ENCODE peak calls at places on chromosomes 3 and 15, in eight cellular contexts. I is HepG2; S is stimulated activated effector memory CD8-positive, alpha-beta T cell treated with anti-CD3 and anti-CD28 coated beads, Interleukin-12 subunit alpha, Interleukin-12 subunit beta, amount 100 ng/mL, for 72 hours; G is naive B cell; L is activated gamma-delta T cell; F is C1 segment of cervical spinal cord; U is heart left ventricle; O is fibroblast of gingiva. X is an unnamed sample.

GRCh38 chr3:22115581-22115980 is 364.6 kb upstream of the ZNF385D start:
- DNase-seq in I (no peak), S (no peak), G (no peak), L (no peak), F (no peak), U (no peak), O (no peak), X (no peak)

GRCh38 chr3:48661501-48662139 is 1.1 kb downstream of the CELSR3 start:
- DNase-seq in I (peak; percentile 52), S (peak; percentile 94), G (peak; percentile 68), L (peak; percentile 60), F (peak; percentile 53), U (peak; percentile 55), O (peak; percentile 30), X (no peak)

GRCh38 chr15:51706347-51706746 is 25.0 kb downstream of the SCG3 start:
- DNase-seq in I (no peak), S (no peak), G (no peak), L (no peak), F (no peak), U (no peak), O (peak; percentile 11), X (peak; percentile 50)

GRCh38 chr15:72998681-72999466 is 53.4 kb upstream of the NEO1 start:
- DNase-seq in I (no peak), S (no peak), G (no peak), L (no peak), F (no peak), U (no peak), O (no peak), X (no peak)

GRCh38 chr3:30642715-30643361 is 36.4 kb downstream of the TGFBR2 start:
- DNase-seq in I (no peak), S (no peak), G (no peak), L (no peak), F (no peak), U (no peak), O (no peak), X (no peak)

GRCh38 chr3:128006061-128006470 is 46.2 kb upstream of the SEC61A1 start:
- DNase-seq in I (no peak), S (no peak), G (no peak), L (no peak), F (no peak), U (no peak), O (no peak), X (peak; percentile 20)

GRCh38 chr3:29594261-29594660 is 313.4 kb downstream of the RBMS3 start:
- DNase-seq in I (no peak), S (no peak), G (no peak), L (no peak), F (no peak), U (no peak), O (no peak), X (no peak)

GRCh38 chr3:33063651-33064051 is 33.3 kb downstream of the GLB1 start:
- DNase-seq in I (no peak), S (peak; percentile 72), G (peak; percentile 42), L (no peak), F (no peak), U (no peak), O (peak; percentile 42), X (no peak)

GRCh38 chr15:65336767-65337435 is 32.4 kb downstream of the RNU5B-1 start:
- DNase-seq in I (no peak), S (no peak), G (no peak), L (no peak), F (no peak), U (no peak), O (no peak), X (no peak)

GRCh38 chr15:59303641-59304433 is 68.8 kb downstream of the MYO1E start:
- DNase-seq in I (peak; percentile 46), S (no peak), G (no peak), L (no peak), F (no peak), U (no peak), O (no peak), X (no peak)

GRCh38 chr15:75809986-75810750 is 33.1 kb upstream of the UBE2Q2 start:
- DNase-seq in I (peak; percentile 44), S (no peak), G (no peak), L (no peak), F (no peak), U (no peak), O (no peak), X (peak; percentile 35)

GRCh38 chr3:99248913-99249312 is 347.4 kb upstream of the DCBLD2 start:
- DNase-seq in I (no peak), S (no peak), G (no peak), L (no peak), F (no peak), U (no peak), O (peak; percentile 54), X (no peak)

GRCh38 chr3:47273564-47273963 is 9.0 kb downstream of the KIF9 start:
- DNase-seq in I (no peak), S (no peak), G (no peak), L (no peak), F (no peak), U (no peak), O (no peak), X (no peak)

GRCh38 chr15:70947369-70948335 is 55.0 kb downstream of the LRRC49 start:
- DNase-seq in I (no peak), S (no peak), G (no peak), L (no peak), F (no peak), U (peak; percentile 29), O (no peak), X (no peak)

GRCh38 chr3:126399756-126400155 is 5.0 kb downstream of the CFAP100 start:
- DNase-seq in I (no peak), S (no peak), G (no peak), L (no peak), F (no peak), U (no peak), O (no peak), X (no peak)

GRCh38 chr15:38707802-38708671 is 143.4 kb upstream of the RASGRP1 start:
- DNase-seq in I (peak; percentile 39), S (no peak), G (peak; percentile 9), L (no peak), F (peak; percentile 4), U (no peak), O (peak; percentile 55), X (peak; percentile 35)

GRCh38 chr3:113707835-113708234 is 11.4 kb upstream of the USF3 start:
- DNase-seq in I (no peak), S (no peak), G (no peak), L (no peak), F (no peak), U (no peak), O (no peak), X (no peak)

GRCh38 chr3:58564456-58565160 is 12.6 kb downstream of the FAM107A start:
- DNase-seq in I (peak; percentile 18), S (no peak), G (no peak), L (no peak), F (no peak), U (no peak), O (peak; percentile 79), X (no peak)

GRCh38 chr15:41933771-41934170 is 38.6 kb downstream of the EHD4 start:
- DNase-seq in I (no peak), S (no peak), G (no peak), L (no peak), F (no peak), U (no peak), O (no peak), X (no peak)

GRCh38 chr3:134449277-134449676 is 36.5 kb downstream of the ANAPC13 start:
- DNase-seq in I (peak; percentile 56), S (peak; percentile 38), G (no peak), L (no peak), F (peak; percentile 64), U (peak; percentile 29), O (peak; percentile 54), X (peak; percentile 52)

GRCh38 chr3:53845103-53845880 is 927 bp downstream of the CHDH start:
- DNase-seq in I (peak; percentile 47), S (no peak), G (no peak), L (no peak), F (peak; percentile 34), U (peak; percentile 67), O (peak; percentile 16), X (no peak)

GRCh38 chr3:164470471-164470870 is 607.8 kb downstream of the SI start:
- DNase-seq in I (no peak), S (no peak), G (no peak), L (no peak), F (no peak), U (no peak), O (no peak), X (no peak)

GRCh38 chr3:4750306-4751056 is 228.8 kb upstream of the BHLHE40 start:
- DNase-seq in I (peak; percentile 25), S (no peak), G (no peak), L (no peak), F (no peak), U (no peak), O (no peak), X (no peak)

GRCh38 chr3:194030372-194030771 is 105.6 kb upstream of the HES1 start:
- DNase-seq in I (peak; percentile 43), S (no peak), G (no peak), L (no peak), F (no peak), U (no peak), O (no peak), X (no peak)

X was measured in SJCRH30.